ENCODE peak calls at places on chromosome 10, in nine cellular contexts. M is activated CD4-positive, alpha-beta T cell treated with anti-CD3 and anti-CD28 coated beads, Interleukin-2, amount 50 U/mL, for 4 hours; A is prostate gland; C is endothelial cell of umbilical vein; K is IMR-90; G is stimulated activated CD4-positive, alpha-beta T cell treated with anti-CD3 and anti-CD28 coated beads, Interleukin-4, amount 100 ng/mL, for 4 hours; H is WERI-Rb-1; X is GM12865; I is T follicular helper cell. U is an unnamed sample.

GRCh38 chr10:14056545-14057332 is 274.0 kb downstream of the FRMD4A start:
- DNase-seq in I (no peak), G (no peak), M (no peak), K (peak), H (no peak), C (peak), A (no peak), X (no peak), U (no peak)

GRCh38 chr10:109898666-109899577 is 24.4 kb downstream of the XPNPEP1 start:
- DNase-seq in K (peak), M (no peak), H (no peak), X (no peak), C (peak), A (no peak), I (no peak), G (no peak), U (no peak)

GRCh38 chr10:91340613-91341362 is 69.4 kb upstream of the HECTD2 start:
- DNase-seq in I (no peak), H (no peak), M (no peak), K (peak), X (no peak), A (no peak), C (peak), G (no peak), U (no peak)

GRCh38 chr10:131073469-131074060 is 238.0 kb downstream of the TCERG1L start:
- DNase-seq in X (no peak), H (no peak), I (no peak), M (no peak), K (no peak), C (no peak), G (no peak), A (no peak), U (no peak)

GRCh38 chr10:79118286-79119202 is 49.8 kb downstream of the ZMIZ1 start:
- DNase-seq in G (no peak), X (no peak), M (no peak), H (no peak), C (no peak), I (no peak), K (no peak), A (no peak), U (no peak)

GRCh38 chr10:34889004-34889869 is 74.1 kb upstream of the PARD3 start:
- DNase-seq in I (no peak), K (no peak), H (no peak), X (no peak), M (no peak), G (no peak), A (no peak), C (no peak), U (no peak)

GRCh38 chr10:21824409-21824808 is 179.1 kb downstream of the DNAJC1 start:
- DNase-seq in I (no peak), A (no peak), G (no peak), H (no peak), K (no peak), C (no peak), M (no peak), X (no peak), U (no peak)

GRCh38 chr10:42491001-42491592 is 147.3 kb downstream of the ZNF33B start:
- DNase-seq in I (no peak), H (no peak), K (peak), G (no peak), X (no peak), A (no peak), C (no peak), M (no peak), U (peak)

GRCh38 chr10:127408733-127409132 is 140.4 kb upstream of the NPS start:
- DNase-seq in H (no peak), M (no peak), I (no peak), K (peak), A (no peak), X (no peak), C (no peak), G (no peak), U (no peak)

GRCh38 chr10:72297281-72297967 is 23.7 kb downstream of the DDIT4 start:
- DNase-seq in C (peak), I (peak), K (peak), M (peak), H (no peak), X (peak), A (peak), G (peak), U (peak)

GRCh38 chr10:74825033-74825370 is 1.4 kb upstream of the KAT6B start:
- DNase-seq in I (no peak), A (peak), H (peak), K (no peak), C (peak), M (peak), G (peak), X (peak), U (no peak)

GRCh38 chr10:44628921-44629320 is 244.0 kb upstream of the CXCL12 start:
- DNase-seq in A (no peak), G (no peak), I (no peak), C (no peak), X (no peak), H (no peak), K (peak), M (no peak), U (no peak)